ENCODE peak calls at places on chromosomes 11 and 22, in seven cellular contexts. B is GM12878, I is H1, R is transverse colon, T is A549, E is ovary, S is K562. Z is an unnamed sample.

GRCh38 chr22:37024339-37025157 is 5.0 kb downstream of the MPST start:
- DNase-seq in B (no peak), I (no peak), R (peak; percentile 37), T (no peak), E (no peak), S (no peak), Z (peak; percentile 80)

GRCh38 chr11:35334385-35335090 is 84.8 kb downstream of the SLC1A2 start:
- DNase-seq in B (peak; percentile 64), I (no peak), R (no peak), T (no peak), E (no peak), S (no peak), Z (no peak)

GRCh38 chr11:123137496-123138270 is 57.4 kb downstream of the CLMP start:
- DNase-seq in B (no peak), I (peak; percentile 34), R (peak; percentile 54), T (no peak), E (peak; percentile 78), S (no peak), Z (peak; percentile 82)

GRCh38 chr22:24977370-24978230 is 25.1 kb downstream of the KIAA1671 start:
- DNase-seq in B (no peak), I (no peak), R (peak; percentile 68), T (no peak), E (peak; percentile 65), S (no peak), Z (no peak)

GRCh38 chr11:47551086-47551485 is 1.8 kb downstream of the CELF1 start:
- DNase-seq in B (no peak), I (no peak), R (no peak), T (peak; percentile 58), E (no peak), S (peak; percentile 64), Z (no peak)

GRCh38 chr11:62449451-62449851 is 30.6 kb downstream of the SCGB1A1 start:
- DNase-seq in B (no peak), I (no peak), R (peak; percentile 71), T (no peak), E (no peak), S (no peak), Z (no peak)

GRCh38 chr11:101862410-101863233 is 52.2 kb upstream of the CEP126 start:
- DNase-seq in B (no peak), I (no peak), R (peak; percentile 7), T (peak; percentile 74), E (no peak), S (no peak), Z (peak; percentile 38)

GRCh38 chr11:98153752-98154151 is 867.0 kb upstream of the CNTN5 start:
- DNase-seq in B (no peak), I (no peak), R (no peak), T (no peak), E (no peak), S (no peak), Z (no peak)

GRCh38 chr11:69948256-69949141 is 129.3 kb upstream of the FGF3 start:
- DNase-seq in B (no peak), I (no peak), R (peak; percentile 48), T (peak; percentile 83), E (no peak), S (peak; percentile 91), Z (no peak)

GRCh38 chr11:115251126-115251525 is 253.1 kb downstream of the CADM1 start:
- DNase-seq in B (no peak), I (no peak), R (no peak), T (no peak), E (no peak), S (no peak), Z (no peak)
- TF ChIP-seq EP300 in B (no peak), I (no peak), R (no peak), T (no peak), E (no peak), S (no peak), Z (no peak)

GRCh38 chr11:19923631-19924030 is 211.0 kb downstream of the NAV2 start:
- DNase-seq in B (no peak), I (no peak), R (no peak), T (no peak), E (no peak), S (no peak), Z (no peak)

GRCh38 chr11:19921976-19922688 is 209.5 kb downstream of the NAV2 start:
- DNase-seq in B (no peak), I (no peak), R (no peak), T (no peak), E (no peak), S (no peak), Z (no peak)

GRCh38 chr11:19922689-19923035 is 210.0 kb downstream of the NAV2 start:
- DNase-seq in B (no peak), I (no peak), R (no peak), T (no peak), E (no peak), S (no peak), Z (no peak)

GRCh38 chr11:19920982-19921381 is 208.3 kb downstream of the NAV2 start:
- DNase-seq in B (no peak), I (no peak), R (no peak), T (no peak), E (no peak), S (no peak), Z (no peak)

DNA sequence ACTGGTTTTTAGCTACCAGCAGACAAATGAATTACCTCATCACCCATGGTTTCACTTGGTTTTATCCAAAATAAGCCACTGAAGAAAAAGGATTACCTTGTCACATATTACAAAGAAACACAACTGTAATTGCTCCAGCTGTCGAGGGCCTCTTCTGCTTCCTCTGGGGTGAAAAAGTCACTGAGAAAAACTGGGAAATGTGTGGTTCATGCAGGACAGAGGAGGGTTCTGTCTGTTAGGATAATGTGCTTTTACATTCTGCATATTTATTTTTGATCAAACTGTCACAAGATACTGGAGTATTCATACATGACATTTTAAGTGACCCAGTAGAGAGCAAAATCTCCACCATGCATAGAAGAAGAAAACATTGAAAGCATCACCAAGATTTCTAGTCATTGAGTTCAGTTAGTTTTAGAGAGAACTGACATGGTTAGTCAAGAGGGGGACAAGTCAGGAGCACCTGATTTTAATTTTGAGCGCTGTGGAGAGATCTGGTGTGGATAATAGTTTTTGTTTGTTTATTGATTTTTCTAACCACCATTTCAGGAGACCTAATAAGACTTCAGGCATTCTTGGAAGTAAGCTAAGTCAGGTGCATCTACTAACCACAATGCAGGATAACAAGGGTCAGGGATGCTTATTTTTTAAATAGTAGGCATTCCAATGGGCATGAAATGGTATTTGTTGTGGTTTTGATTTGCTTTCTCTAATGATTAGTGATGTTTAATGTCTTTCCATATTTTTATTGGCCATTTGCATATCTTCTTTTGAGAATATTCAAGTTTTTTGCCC is 211.9 kb downstream of the NAV2 start:
- DNase-seq in B (no peak), I (no peak), R (no peak), T (no peak), E (no peak), S (no peak), Z (no peak)
- TF ChIP-seq EP300 in B (no peak), I (no peak), R (no peak), T (no peak), E (no peak), S (no peak), Z (no peak)

GRCh38 chr11:95790123-95790932 is at the start of gene CEP57:
- DNase-seq in B (peak; percentile 92), I (peak; percentile 80), R (peak; percentile 97), T (peak; percentile 96), E (peak; percentile 92), S (peak; percentile 99), Z (peak; percentile 89)
- TF ChIP-seq EP300 in B (no peak), I (no peak), R (no peak), T (no peak), E (peak; percentile 10), S (no peak), Z (no peak)

GRCh38 chr11:75204012-75204674 is 36.4 kb upstream of the TPBGL start:
- DNase-seq in B (no peak), I (no peak), R (no peak), T (no peak), E (no peak), S (no peak), Z (no peak)
- TF ChIP-seq EP300 in B (no peak), I (no peak), R (no peak), T (no peak), E (no peak), S (no peak), Z (no peak)

DNA sequence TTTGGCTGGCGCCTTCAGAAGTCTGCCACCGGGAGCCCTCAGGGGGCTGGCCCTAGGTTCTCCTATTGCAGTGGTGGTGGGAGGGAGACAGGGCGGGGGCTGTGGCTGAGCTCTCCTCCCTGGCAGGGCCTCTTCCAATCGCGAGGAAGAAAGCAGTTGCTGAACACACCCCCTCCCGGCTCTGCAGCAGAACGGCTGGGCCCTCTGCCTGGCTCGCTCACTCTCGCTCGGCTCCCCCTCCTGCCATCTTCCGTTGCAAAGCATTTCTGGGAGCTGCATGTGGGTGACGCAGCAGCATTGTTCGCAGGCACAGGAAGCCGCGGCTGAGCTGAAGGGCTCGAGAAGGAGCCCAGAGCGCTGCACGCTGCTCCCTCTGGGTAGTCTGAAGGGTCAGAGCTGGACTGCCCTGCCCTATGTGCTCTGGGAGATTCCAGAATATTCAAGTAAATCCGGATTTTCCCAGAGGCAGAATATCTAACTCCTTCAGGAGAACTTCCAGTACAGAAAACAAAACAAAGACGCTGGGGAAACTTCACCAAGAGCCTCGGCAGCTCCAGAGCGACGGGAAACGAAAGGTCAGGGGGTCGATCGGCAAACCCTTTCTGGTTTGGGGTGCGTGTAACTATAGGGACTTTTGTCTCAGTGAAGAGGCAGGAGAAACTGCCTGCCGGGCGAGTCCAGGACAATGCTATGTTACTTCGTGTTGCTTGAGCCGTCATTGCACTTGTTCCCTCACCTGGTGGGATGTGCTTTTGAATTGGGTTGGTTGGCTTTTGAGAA is 26.3 kb upstream of the GRK2 start:
- DNase-seq in B (peak; percentile 93), I (peak; percentile 98), R (peak; percentile 97), T (peak; percentile 97), E (peak; percentile 94), S (peak; percentile 98), Z (peak; percentile 92)
- TF ChIP-seq EP300 in B (no peak), I (peak; percentile 23), R (no peak), T (no peak), E (no peak), S (peak; percentile 58), Z (no peak)

Z was measured in upper lobe of left lung.